ENCODE peak calls at places on chromosomes 7 and 10, in six cellular contexts. F, W, B, H, Y and G are unnamed samples.

GRCh38 chr7:921071-921461 is 33.4 kb downstream of the ADAP1 start:
- DNase-seq in B (no peak), Y (peak), H (peak), W (no peak), F (peak), G (no peak)

GRCh38 chr10:23402856-23403255 is 36.0 kb upstream of the OTUD1 start:
- DNase-seq in Y (no peak), B (no peak), F (no peak), W (no peak), H (no peak), G (no peak)

GRCh38 chr10:71085689-71086438 is 126.5 kb upstream of the UNC5B start:
- DNase-seq in Y (no peak), B (peak), W (peak), F (no peak), H (peak), G (no peak)

GRCh38 chr7:98214811-98215321 is 3.6 kb downstream of the BHLHA15 start:
- DNase-seq in F (no peak), B (no peak), W (peak), H (peak), Y (no peak), G (no peak)

GRCh38 chr7:150972094-150972493 is 6.0 kb downstream of the KCNH2 start:
- DNase-seq in W (no peak), B (peak), Y (no peak), H (no peak), F (no peak), G (no peak)

GRCh38 chr10:127715782-127716378 is 21.1 kb upstream of the FOXI2 start:
- DNase-seq in Y (no peak), W (no peak), B (no peak), H (no peak), F (no peak), G (no peak)

GRCh38 chr10:110872984-110873569 is 1.3 kb downstream of the PDCD4 start:
- DNase-seq in Y (no peak), B (no peak), F (no peak), W (no peak), H (no peak), G (no peak)

GRCh38 chr10:107914450-107915276 is 750.2 kb upstream of the SORCS1 start:
- DNase-seq in F (no peak), B (peak), W (peak), Y (no peak), H (peak), G (no peak)

GRCh38 chr7:2872296-2872874 is 28.3 kb upstream of the GNA12 start:
- DNase-seq in Y (no peak), B (no peak), H (no peak), F (no peak), W (no peak), G (no peak)

GRCh38 chr10:79286318-79286951 is 60.8 kb upstream of the PPIF start:
- DNase-seq in F (peak), Y (peak), H (peak), W (no peak), B (peak), G (no peak)

GRCh38 chr10:25049966-25050365 is 33.6 kb downstream of the THNSL1 start:
- DNase-seq in H (no peak), B (no peak), F (no peak), W (no peak), Y (no peak), G (no peak)

GRCh38 chr10:108392286-108392685 is 1227.8 kb upstream of the SORCS1 start:
- DNase-seq in Y (no peak), W (no peak), H (no peak), F (no peak), B (no peak), G (no peak)

GRCh38 chr10:101568054-101568745 is 19.9 kb downstream of the POLL start:
- DNase-seq in Y (no peak), H (no peak), W (no peak), B (no peak), F (no peak), G (no peak)

GRCh38 chr7:128059143-128059975 is 28.1 kb upstream of the LRRC4 start:
- DNase-seq in Y (no peak), B (no peak), W (no peak), F (no peak), H (no peak), G (peak)

GRCh38 chr10:95193856-95194431 is at the start of gene ACSM6:
- DNase-seq in F (no peak), B (no peak), H (no peak), Y (no peak), W (no peak), G (no peak)

GRCh38 chr7:1289681-1290261 is 57.1 kb downstream of the UNCX start:
- DNase-seq in F (no peak), H (no peak), W (no peak), Y (no peak), B (no peak), G (no peak)

GRCh38 chr7:74452748-74453320 is 872 bp upstream of the GTF2IRD1 start:
- DNase-seq in W (peak), H (no peak), Y (peak), F (no peak), B (peak), G (no peak)

GRCh38 chr10:118045842-118046490 is 775 bp downstream of the RAB11FIP2 start:
- DNase-seq in B (peak), W (peak), Y (no peak), H (no peak), F (peak), G (peak)

GRCh38 chr10:13485623-13486022 is 43.2 kb downstream of the BEND7 start:
- DNase-seq in Y (no peak), F (no peak), H (no peak), B (no peak), W (no peak), G (no peak)

GRCh38 chr7:55887786-55888185 is 530 bp downstream of the ZNF713 start:
- DNase-seq in B (no peak), W (no peak), H (no peak), F (no peak), Y (peak), G (peak)

GRCh38 chr10:92309273-92309672 is 18.3 kb downstream of the MARCHF5 start:
- DNase-seq in H (no peak), W (no peak), F (no peak), Y (no peak), B (no peak), G (no peak)

GRCh38 chr7:59986-60675 is 132.2 kb upstream of the FAM20C start:
- DNase-seq in B (peak), H (peak), F (no peak), W (no peak), Y (no peak), G (no peak)

GRCh38 chr7:55536619-55537457 is 35.5 kb downstream of the VOPP1 start:
- DNase-seq in H (no peak), B (no peak), Y (no peak), W (no peak), F (no peak), G (peak)

GRCh38 chr7:138979226-138979979 is 1.8 kb downstream of the KIAA1549 start:
- DNase-seq in H (no peak), B (no peak), W (no peak), F (no peak), Y (no peak), G (no peak)

GRCh38 chr10:115871855-115872254 is 401.2 kb downstream of the GFRA1 start:
- DNase-seq in Y (no peak), B (no peak), F (no peak), W (no peak), H (no peak), G (no peak)

GRCh38 chr7:137801003-137801402 is 45.8 kb downstream of the DGKI start:
- DNase-seq in B (no peak), Y (no peak), H (no peak), W (no peak), F (no peak), G (no peak)

GRCh38 chr10:99525897-99526296 is 6.8 kb upstream of the NKX2-3 start:
- DNase-seq in F (no peak), H (no peak), Y (no peak), B (no peak), W (no peak), G (no peak)

GRCh38 chr7:128672927-128673517 is 930 bp downstream of the GARIN1A start:
- DNase-seq in B (no peak), H (no peak), Y (no peak), W (peak), F (no peak), G (no peak)

GRCh38 chr10:24315211-24315610 is 106.3 kb downstream of the KIAA1217 start:
- DNase-seq in Y (no peak), B (no peak), W (no peak), F (no peak), H (no peak), G (no peak)

GRCh38 chr10:12720217-12720981 is 281.1 kb downstream of the CCDC3 start:
- DNase-seq in W (peak), H (peak), Y (peak), F (no peak), B (peak), G (no peak)

GRCh38 chr10:28796606-28797512 is 119.5 kb downstream of the BAMBI start:
- DNase-seq in Y (peak), H (no peak), B (peak), F (no peak), W (peak), G (no peak)

GRCh38 chr10:133122171-133122935 is 34.6 kb downstream of the ADGRA1 start:
- DNase-seq in H (no peak), Y (peak), B (no peak), F (no peak), W (no peak), G (no peak)

GRCh38 chr7:90167361-90167760 is 13.1 kb downstream of the STEAP1 start:
- DNase-seq in Y (no peak), W (no peak), F (no peak), H (no peak), B (no peak), G (no peak)

GRCh38 chr7:139773372-139773771 is 4.4 kb downstream of the HIPK2 start:
- DNase-seq in Y (no peak), H (no peak), B (no peak), F (no peak), W (no peak), G (no peak)

GRCh38 chr10:110010076-110011069 is 2.6 kb downstream of the ADD3 start:
- DNase-seq in B (no peak), Y (no peak), F (peak), W (no peak), H (no peak), G (peak)

GRCh38 chr7:152571031-152571430 is 104.9 kb downstream of the XRCC2 start:
- DNase-seq in Y (no peak), H (peak), W (no peak), B (no peak), F (no peak), G (no peak)

GRCh38 chr10:59625842-59626522 is 83.7 kb downstream of the SLC16A9 start:
- DNase-seq in W (peak), B (peak), F (no peak), H (no peak), Y (no peak), G (peak)

GRCh38 chr7:90594791-90595317 is 1.3 kb upstream of the CDK14 start:
- DNase-seq in W (peak), F (no peak), H (no peak), B (no peak), Y (peak), G (no peak)

DNA sequence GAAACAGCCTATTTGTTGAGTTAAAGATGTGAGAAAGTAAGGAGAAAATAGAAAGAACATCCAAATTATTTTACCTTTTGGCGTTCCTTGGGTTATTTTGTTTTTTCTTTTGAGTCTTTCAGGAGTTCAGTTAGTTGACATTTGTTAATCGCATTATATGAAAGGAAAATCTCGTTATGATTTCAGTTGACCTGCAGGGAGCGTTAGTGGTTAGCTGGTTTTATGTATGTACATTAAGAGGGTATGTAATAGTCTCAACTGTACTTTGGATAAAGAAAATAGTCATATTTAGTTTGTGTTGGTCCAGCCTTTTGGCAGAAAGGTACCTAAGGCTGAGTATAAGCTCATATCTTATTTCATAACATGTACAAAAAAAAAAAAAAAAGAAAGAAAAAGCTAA is 4.0 kb downstream of the BMPER start:
- DNase-seq in B (no peak), W (no peak), F (no peak), H (no peak), Y (no peak), G (no peak)
- H3K4me3 ChIP-seq in B (no peak), W (no peak), F (no peak), H (no peak), Y (no peak), G (no peak)

GRCh38 chr7:30776971-30777370 is 5.8 kb downstream of the MINDY4 start:
- DNase-seq in W (no peak), H (no peak), F (no peak), Y (no peak), B (no peak), G (no peak)

GRCh38 chr7:30772984-30773383 is 1.8 kb downstream of the MINDY4 start:
- DNase-seq in H (no peak), F (no peak), B (no peak), W (no peak), Y (no peak), G (no peak)

GRCh38 chr7:30775992-30776391 is 4.8 kb downstream of the MINDY4 start:
- DNase-seq in Y (no peak), B (no peak), H (no peak), F (no peak), W (no peak), G (no peak)

GRCh38 chr7:30771859-30772429 is 727 bp downstream of the MINDY4 start:
- DNase-seq in W (no peak), Y (no peak), H (no peak), B (no peak), F (no peak), G (peak)

GRCh38 chr7:30770936-30771858 is at the start of gene MINDY4:
- DNase-seq in H (peak), W (peak), B (peak), Y (peak), F (peak), G (peak)
- H3K4me3 ChIP-seq in H (peak), W (peak), B (peak), Y (peak), F (peak), G (peak)

GRCh38 chr7:33156441-33156840 is 27.1 kb downstream of the BBS9 start:
- DNase-seq in F (no peak), W (no peak), H (no peak), Y (no peak), B (no peak), G (no peak)
- H3K4me3 ChIP-seq in F (no peak), W (no peak), H (no peak), Y (no peak), B (no peak), G (no peak)

GRCh38 chr7:143002106-143002505 is 24.8 kb downstream of the OR9A2 start:
- DNase-seq in Y (no peak), H (no peak), F (no peak), W (peak), B (no peak), G (peak)

GRCh38 chr7:143000648-143001047 is 26.3 kb downstream of the OR9A2 start:
- DNase-seq in F (no peak), H (no peak), W (no peak), B (no peak), Y (no peak), G (no peak)

GRCh38 chr7:143005632-143006260 is 21.2 kb downstream of the OR9A2 start:
- DNase-seq in B (no peak), Y (no peak), W (no peak), F (no peak), H (no peak), G (no peak)

GRCh38 chr7:143002856-143003255 is 24.1 kb downstream of the OR9A2 start:
- DNase-seq in Y (no peak), B (peak), H (no peak), F (no peak), W (peak), G (peak)

GRCh38 chr7:143003393-143004051 is 23.4 kb downstream of the OR9A2 start:
- DNase-seq in F (no peak), H (no peak), B (no peak), Y (no peak), W (peak), G (peak)
- H3K4me3 ChIP-seq in F (peak), H (peak), B (peak), Y (peak), W (no peak), G (no peak)

GRCh38 chr7:15476101-15476918 is 85.5 kb downstream of the AGMO start:
- DNase-seq in H (no peak), Y (no peak), W (no peak), F (no peak), B (no peak), G (no peak)
- H3K4me3 ChIP-seq in H (no peak), Y (no peak), W (no peak), F (no peak), B (no peak), G (no peak)

DNA sequence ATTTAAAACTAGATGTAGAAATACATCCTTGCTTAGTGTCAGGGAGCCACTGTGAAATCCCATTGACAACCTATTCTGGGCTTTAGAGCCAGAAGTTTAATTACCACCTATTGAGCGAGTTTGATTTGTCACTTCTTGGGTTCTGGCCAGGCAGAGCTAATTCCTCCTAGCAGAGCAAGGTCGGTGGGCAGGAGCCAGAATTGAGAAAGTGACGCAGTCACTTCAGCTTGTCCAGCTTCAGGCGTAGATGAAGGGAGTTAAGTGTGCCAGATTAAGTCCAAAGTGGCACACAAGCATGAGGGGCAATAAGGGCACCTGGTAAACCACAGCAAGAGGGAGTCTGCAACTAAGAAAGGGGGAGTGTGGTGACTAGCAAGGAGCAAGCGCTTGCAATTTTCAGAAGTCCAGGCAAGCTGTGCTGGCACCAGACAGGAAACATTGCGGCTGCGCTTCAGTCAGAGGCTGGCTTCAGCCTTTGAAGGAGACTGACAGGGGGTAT is 119.4 kb downstream of the ST7 start:
- DNase-seq in H (peak), W (no peak), B (peak), Y (peak), F (no peak), G (no peak)
- H3K4me3 ChIP-seq in H (no peak), W (no peak), B (no peak), Y (peak), F (no peak), G (no peak)

GRCh38 chr10:124647421-124648130 is 96.6 kb downstream of the FAM53B start:
- DNase-seq in W (no peak), B (peak), H (peak), F (peak), Y (peak), G (peak)
- H3K4me3 ChIP-seq in W (no peak), B (no peak), H (no peak), F (peak), Y (no peak), G (no peak)

GRCh38 chr7:5390918-5391317 is 32.7 kb downstream of the TNRC18 start:
- DNase-seq in Y (no peak), W (no peak), H (no peak), F (no peak), B (no peak), G (no peak)

GRCh38 chr7:5388905-5389433 is 34.7 kb downstream of the TNRC18 start:
- DNase-seq in H (no peak), B (no peak), F (no peak), W (no peak), Y (no peak), G (no peak)

GRCh38 chr7:5388273-5388866 is 35.3 kb downstream of the TNRC18 start:
- DNase-seq in B (no peak), F (no peak), W (no peak), Y (no peak), H (no peak), G (no peak)

GRCh38 chr7:5384618-5385017 is 39.0 kb downstream of the TNRC18 start:
- DNase-seq in F (no peak), W (no peak), H (no peak), Y (no peak), B (no peak), G (no peak)

DNA sequence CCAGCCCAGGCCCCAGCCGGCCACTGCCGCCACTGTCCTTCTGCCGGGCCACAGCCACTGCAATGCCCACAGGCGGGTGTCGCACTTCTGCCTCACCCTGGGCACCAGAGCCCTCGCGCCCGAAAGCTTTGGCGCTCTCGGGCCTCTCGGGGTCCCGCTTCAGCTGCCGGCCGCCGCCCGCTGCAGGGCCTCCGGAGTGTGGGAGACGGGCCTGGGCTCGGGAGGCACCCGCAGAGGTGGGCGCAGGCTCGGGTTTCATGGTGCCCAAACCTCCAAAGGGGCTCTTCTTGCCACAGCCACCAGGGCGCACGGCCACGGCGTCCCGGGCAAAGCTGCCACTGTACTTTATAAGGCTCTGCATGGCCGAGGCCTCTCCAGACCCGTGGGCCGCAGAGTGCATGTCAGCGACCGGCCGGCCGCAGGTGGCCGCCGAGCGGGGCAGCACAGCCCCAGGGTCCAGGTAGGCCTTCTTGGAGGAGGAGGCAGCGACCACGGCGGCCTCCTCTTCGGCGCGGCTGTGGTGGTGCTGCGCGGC is 35.9 kb downstream of the TNRC18 start:
- DNase-seq in Y (no peak), B (no peak), F (no peak), H (no peak), W (no peak), G (no peak)
- H3K4me3 ChIP-seq in Y (no peak), B (no peak), F (no peak), H (no peak), W (no peak), G (no peak)